ENCODE peak calls at places on chromosome 1, in six cellular contexts. X is omental fat pad, E is body of pancreas, V is GM13976, P is RWPE1, O is tibial nerve. C is an unnamed sample.

GRCh38 chr1:89781494-89782126 is 39.2 kb upstream of the LRRC8D start:
- DNase-seq in O (no peak), E (no peak), P (no peak), X (no peak), V (peak; percentile 40), C (no peak)

GRCh38 chr1:173330149-173330951 is 123.2 kb upstream of the TNFSF4 start:
- DNase-seq in P (peak; percentile 53), V (no peak), E (no peak), O (no peak), X (no peak), C (no peak)

GRCh38 chr1:115275216-115275615 is 62.8 kb downstream of the NGF start:
- DNase-seq in E (no peak), X (no peak), V (no peak), O (no peak), P (peak; percentile 20), C (no peak)

GRCh38 chr1:192443616-192444015 is 126.8 kb downstream of the RGS21 start:
- DNase-seq in P (no peak), X (no peak), V (no peak), O (no peak), E (no peak), C (no peak)

GRCh38 chr1:41851589-41851988 is 67.1 kb downstream of the HIVEP3 start:
- DNase-seq in E (no peak), P (peak; percentile 68), V (no peak), O (no peak), X (no peak), C (no peak)

GRCh38 chr1:47755368-47755990 is 241.7 kb downstream of the TRABD2B start:
- DNase-seq in V (peak; percentile 72), X (no peak), O (no peak), E (peak; percentile 42), P (no peak), C (peak; percentile 70)

GRCh38 chr1:114702699-114703098 is 7.4 kb upstream of the AMPD1 start:
- DNase-seq in P (no peak), E (no peak), V (peak; percentile 25), X (no peak), O (no peak), C (no peak)

GRCh38 chr1:234583755-234584430 is 26.1 kb downstream of the IRF2BP2 start:
- DNase-seq in P (no peak), V (no peak), O (no peak), E (no peak), X (no peak), C (no peak)

GRCh38 chr1:198927129-198927528 is 288.3 kb downstream of the PTPRC start:
- DNase-seq in X (no peak), O (no peak), V (no peak), E (no peak), P (no peak), C (no peak)

GRCh38 chr1:9478021-9478420 is 61.2 kb upstream of the SLC25A33 start:
- DNase-seq in X (no peak), E (no peak), O (no peak), P (no peak), V (no peak), C (no peak)

GRCh38 chr1:233085566-233085965 is 135.2 kb downstream of the NTPCR start:
- DNase-seq in O (no peak), E (no peak), P (peak; percentile 65), V (no peak), X (no peak), C (no peak)

GRCh38 chr1:3501856-3502665 is 47.6 kb downstream of the ARHGEF16 start:
- DNase-seq in X (peak; percentile 58), O (peak; percentile 74), E (peak; percentile 72), V (peak; percentile 80), P (peak; percentile 37), C (no peak)

GRCh38 chr1:6179564-6180175 is 451 bp downstream of the CHD5 start:
- DNase-seq in P (no peak), E (no peak), X (no peak), V (no peak), O (no peak), C (no peak)

GRCh38 chr1:221829327-221830011 is 87.6 kb upstream of the DUSP10 start:
- DNase-seq in E (no peak), V (no peak), O (no peak), X (no peak), P (peak; percentile 93), C (no peak)

GRCh38 chr1:14824314-14824915 is 225.9 kb downstream of the KAZN start:
- DNase-seq in E (no peak), P (no peak), V (no peak), O (no peak), X (no peak), C (no peak)

GRCh38 chr1:39533442-39533841 is 42.0 kb downstream of the BMP8A start:
- DNase-seq in P (no peak), O (no peak), X (no peak), E (no peak), V (no peak), C (no peak)

GRCh38 chr1:218665216-218665615 is 320.1 kb downstream of the TGFB2 start:
- DNase-seq in E (no peak), O (peak; percentile 37), X (no peak), P (peak; percentile 6), V (no peak), C (no peak)

GRCh38 chr1:52367272-52367671 is 1.3 kb upstream of the CC2D1B start:
- DNase-seq in E (no peak), P (no peak), V (no peak), O (no peak), X (no peak), C (no peak)

GRCh38 chr1:181514298-181515290 is 31.3 kb downstream of the CACNA1E start:
- DNase-seq in E (no peak), X (no peak), V (peak; percentile 29), O (no peak), P (no peak), C (no peak)

GRCh38 chr1:209564904-209565303 is 18.6 kb upstream of the CAMK1G start:
- DNase-seq in X (no peak), V (no peak), E (no peak), O (no peak), P (no peak), C (no peak)

GRCh38 chr1:81142099-81142776 is 658.5 kb upstream of the ADGRL2 start:
- DNase-seq in V (no peak), E (no peak), P (peak; percentile 55), O (no peak), X (no peak), C (no peak)

DNA sequence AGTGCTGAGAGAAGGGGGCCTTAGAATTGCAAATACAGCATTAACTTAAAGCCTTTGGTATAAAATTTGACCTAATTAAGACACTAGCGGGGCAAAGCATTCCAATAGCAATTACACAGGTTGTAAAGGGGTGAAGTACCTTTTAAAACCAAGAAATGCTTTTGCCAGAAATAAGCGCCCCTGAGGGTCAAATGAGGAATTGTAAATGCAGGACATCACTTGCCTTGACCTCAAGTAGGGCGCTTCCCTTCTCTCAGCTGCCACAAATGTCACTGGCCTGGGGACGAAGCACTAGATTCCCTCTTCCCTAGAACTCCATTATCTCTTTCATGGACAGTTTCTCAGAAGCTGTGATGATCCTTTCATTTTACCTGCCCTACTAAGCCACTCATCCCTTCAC is 48.3 kb downstream of the SEC16B start:
- DNase-seq in O (no peak), V (no peak), E (no peak), X (no peak), P (no peak), C (no peak)
- TF ChIP-seq CTCF in O (no peak), V (no peak), E (no peak), X (no peak), P (no peak), C (no peak)

GRCh38 chr1:202656951-202657646 is 53.2 kb downstream of the SYT2 start:
- DNase-seq in E (no peak), O (no peak), X (no peak), P (peak; percentile 61), V (no peak), C (no peak)

GRCh38 chr1:202658251-202658650 is 52.0 kb downstream of the SYT2 start:
- DNase-seq in V (no peak), O (no peak), P (no peak), E (no peak), X (no peak), C (no peak)

GRCh38 chr1:202654079-202654478 is 56.2 kb downstream of the SYT2 start:
- DNase-seq in P (no peak), O (no peak), E (no peak), X (no peak), V (no peak), C (no peak)

GRCh38 chr1:202658766-202659165 is 51.5 kb downstream of the SYT2 start:
- DNase-seq in O (no peak), V (no peak), E (no peak), P (no peak), X (no peak), C (no peak)

GRCh38 chr1:202656057-202656456 is 54.2 kb downstream of the SYT2 start:
- DNase-seq in E (no peak), X (no peak), V (no peak), P (no peak), O (no peak), C (peak; percentile 75)
- TF ChIP-seq CTCF in E (no peak), X (no peak), V (no peak), P (no peak), O (no peak), C (peak; percentile 42)

DNA sequence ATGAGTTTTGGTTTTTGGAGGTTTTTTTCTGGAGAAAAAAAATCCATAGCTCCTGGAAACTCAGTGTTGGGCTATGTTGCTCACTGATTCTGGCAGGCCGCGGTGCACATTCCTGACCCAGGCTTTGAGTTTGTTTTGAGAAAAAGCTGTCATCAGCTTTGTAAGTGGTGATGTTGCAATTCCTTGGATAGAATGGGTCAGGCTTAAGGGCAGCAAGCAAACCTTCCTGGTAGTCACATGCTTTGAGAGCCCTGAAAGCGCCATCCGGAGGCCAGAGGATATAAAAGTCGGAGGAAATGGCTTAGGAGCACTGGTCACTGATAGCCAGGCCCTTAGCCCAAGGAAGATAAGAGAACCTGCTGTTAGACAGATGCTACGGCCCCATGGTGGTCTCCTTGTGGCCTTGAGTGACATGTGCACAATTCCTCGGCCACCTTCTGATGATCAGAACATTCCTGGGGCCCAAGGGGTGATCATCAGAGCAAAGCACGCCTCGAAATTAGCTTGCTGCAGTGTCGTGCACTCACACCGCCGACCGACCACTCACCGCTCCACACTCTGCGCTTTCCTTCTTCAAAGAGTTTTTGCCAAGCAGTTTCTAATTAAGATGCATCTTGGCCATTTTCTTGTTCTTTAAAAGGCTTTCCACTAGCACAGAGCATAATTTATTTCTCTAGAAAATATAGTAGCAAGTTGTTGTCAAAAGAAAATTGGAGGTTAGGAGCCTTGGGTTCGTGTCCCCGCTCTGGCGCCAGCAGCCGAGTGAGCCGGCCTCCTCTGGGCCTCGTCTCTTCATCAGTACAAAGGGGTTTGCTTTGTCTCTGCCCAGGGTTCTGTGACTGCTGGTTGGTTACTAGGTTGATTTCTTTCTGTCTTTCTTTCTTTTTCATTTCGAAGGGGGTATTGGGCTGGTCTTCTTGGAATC is 78.7 kb downstream of the MAN1C1 start:
- DNase-seq in E (peak; percentile 47), X (peak; percentile 61), P (peak; percentile 27), O (peak; percentile 65), V (no peak), C (no peak)
- TF ChIP-seq CTCF in E (no peak), X (no peak), P (no peak), O (no peak), V (no peak), C (no peak)

DNA sequence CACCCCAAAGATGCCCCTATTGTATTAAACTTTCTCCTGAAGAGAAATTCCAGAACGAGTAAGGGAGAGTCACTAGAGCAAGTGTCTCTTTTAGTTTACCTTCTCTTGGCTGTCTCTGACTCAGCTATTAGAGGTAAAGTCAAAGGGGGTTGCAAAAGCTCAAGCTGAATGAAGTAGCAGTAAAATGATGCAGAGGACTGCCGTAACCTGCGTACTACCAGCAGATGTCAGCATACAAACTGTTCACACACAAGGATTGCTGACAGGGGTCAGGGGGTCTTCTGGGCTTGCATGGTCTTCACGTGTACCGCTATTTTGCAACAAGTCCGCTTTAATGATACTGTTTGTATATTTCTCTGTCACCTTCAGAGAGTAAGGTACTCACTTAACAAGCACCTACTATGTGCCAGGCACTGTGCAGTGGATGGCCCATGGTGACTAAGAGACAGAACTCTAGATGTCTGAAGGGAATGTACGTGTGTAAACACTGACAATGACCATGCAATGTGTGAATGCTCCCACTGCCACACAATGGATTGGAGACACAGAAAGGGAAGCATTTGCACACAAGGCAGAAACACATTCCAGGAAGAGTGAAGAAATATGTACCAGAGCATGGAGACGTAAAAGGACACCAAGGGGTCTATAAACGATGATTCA is 34.9 kb downstream of the CHML start:
- DNase-seq in P (no peak), X (no peak), V (no peak), O (no peak), E (no peak), C (no peak)
- TF ChIP-seq CTCF in P (no peak), X (no peak), V (no peak), O (no peak), E (no peak), C (no peak)